ENCODE peak calls at places on chromosomes 1 and 21, in seven cellular contexts. G, J, U, T, K, D and Z are unnamed samples.

GRCh38 chr1:239387304-239388231 is 1.2 kb downstream of the CHRM3 start:
- DNase-seq in G (no peak), J (no peak), U (peak), T (no peak), K (peak), D (no peak), Z (no peak)

GRCh38 chr1:207020709-207021107 is 11.8 kb downstream of the C1orf116 start:
- DNase-seq in G (peak), J (no peak), U (no peak), T (no peak), K (no peak), D (no peak), Z (no peak)

GRCh38 chr21:44466351-44466954 is 11.1 kb downstream of the LRRC3 start:
- DNase-seq in G (no peak), J (no peak), U (no peak), T (no peak), K (no peak), D (no peak), Z (no peak)

GRCh38 chr1:155272466-155273133 is 704 bp downstream of the CLK2 start:
- DNase-seq in G (peak), J (no peak), U (no peak), T (no peak), K (peak), D (no peak), Z (no peak)

GRCh38 chr21:16408280-16408669 is 678.5 kb downstream of the USP25 start:
- DNase-seq in G (no peak), J (no peak), U (no peak), T (no peak), K (no peak), D (no peak), Z (no peak)

GRCh38 chr1:241834733-241835377 is 13.1 kb upstream of the EXO1 start:
- DNase-seq in G (peak), J (no peak), U (no peak), T (no peak), K (peak), D (no peak), Z (no peak)

GRCh38 chr1:22001409-22001808 is at the start of gene CELA3A:
- DNase-seq in G (no peak), J (no peak), U (peak), T (no peak), K (no peak), D (no peak), Z (no peak)

GRCh38 chr21:41668051-41668541 is 98.8 kb downstream of the RIPK4 start:
- DNase-seq in G (no peak), J (no peak), U (no peak), T (peak), K (no peak), D (no peak), Z (no peak)